ENCODE peak calls at places on chromosomes 5 and 9, in four cellular contexts. Z, V, Q and L are unnamed samples.

GRCh38 chr5:167489202-167489601 is 802.2 kb upstream of the WWC1 start:
- DNase-seq in Z (no peak), V (no peak), Q (no peak), L (no peak)

GRCh38 chr5:10034008-10034407 is 215.7 kb downstream of the ATPSCKMT start:
- DNase-seq in Z (no peak), V (no peak), Q (no peak), L (no peak)

GRCh38 chr9:97038551-97038908 is 412 bp downstream of the CTSV start:
- DNase-seq in Z (no peak), V (no peak), Q (no peak), L (no peak)

GRCh38 chr5:115072266-115073056 is 97.2 kb downstream of the TRIM36 start:
- DNase-seq in Z (no peak), V (no peak), Q (no peak), L (no peak)

GRCh38 chr5:55991768-55992486 is 2.8 kb downstream of the IL6ST start:
- DNase-seq in Z (no peak), V (peak), Q (no peak), L (peak)

GRCh38 chr9:77486968-77487367 is 161.2 kb downstream of the GNA14 start:
- DNase-seq in Z (no peak), V (no peak), Q (no peak), L (no peak)

GRCh38 chr5:123571927-123572326 is 60.0 kb downstream of the CSNK1G3 start:
- DNase-seq in Z (no peak), V (no peak), Q (no peak), L (no peak)

GRCh38 chr5:38265546-38266179 is 7.3 kb downstream of the EGFLAM start:
- DNase-seq in Z (peak), V (no peak), Q (peak), L (peak)

GRCh38 chr5:140672455-140673186 is 755 bp downstream of the DND1 start:
- DNase-seq in Z (no peak), V (no peak), Q (peak), L (no peak)

GRCh38 chr5:579211-579610 is 32.9 kb upstream of the CEP72 start:
- DNase-seq in Z (peak), V (no peak), Q (no peak), L (no peak)

GRCh38 chr5:115258001-115258400 is 4.7 kb downstream of the PGGT1B start:
- DNase-seq in Z (no peak), V (no peak), Q (no peak), L (no peak)

GRCh38 chr9:28518439-28518838 is 945.2 kb upstream of the C9orf72 start:
- DNase-seq in Z (no peak), V (no peak), Q (no peak), L (no peak)

GRCh38 chr9:124660341-124660801 is 110.7 kb downstream of the NR6A1 start:
- DNase-seq in Z (no peak), V (no peak), Q (peak), L (peak)

GRCh38 chr5:76527685-76528161 is 95.5 kb downstream of the F2RL2 start:
- DNase-seq in Z (no peak), V (peak), Q (no peak), L (no peak)

GRCh38 chr5:10192309-10192708 is 57.4 kb downstream of the ATPSCKMT start:
- DNase-seq in Z (no peak), V (no peak), Q (no peak), L (no peak)

GRCh38 chr9:25876248-25876647 is 198.0 kb upstream of the TUSC1 start:
- DNase-seq in Z (no peak), V (no peak), Q (no peak), L (no peak)

GRCh38 chr5:34586117-34586885 is 69.8 kb upstream of the RAI14 start:
- DNase-seq in Z (no peak), V (no peak), Q (no peak), L (no peak)

GRCh38 chr9:35322075-35322885 is 160.5 kb downstream of the UNC13B start:
- DNase-seq in Z (no peak), V (no peak), Q (no peak), L (no peak)

GRCh38 chr9:21967169-21967568 is 27.0 kb downstream of the CDKN2A start:
- DNase-seq in Z (no peak), V (no peak), Q (no peak), L (no peak)

GRCh38 chr9:136936645-136937170 is 7.8 kb downstream of the FBXW5 start:
- DNase-seq in Z (no peak), V (no peak), Q (no peak), L (no peak)

GRCh38 chr9:4741365-4742031 is 496 bp upstream of the AK3 start:
- DNase-seq in Z (peak), V (no peak), Q (no peak), L (peak)